ENCODE peak calls at places on chromosome 4, in four cellular contexts. W is neural progenitor cell, V is right atrium auricular region, Y is cardiac muscle cell. J is an unnamed sample. For H3K4me1, the result is how much of the 10 kb centered on the place peaks cover.

GRCh38 chr4:139791681-139792080 is 126.1 kb downstream of the MGST2 start:
- DNase-seq in W (no peak), V (no peak), Y (no peak), J (no peak)

GRCh38 chr4:145101091-145101490 is 3.0 kb downstream of the ABCE1 start:
- DNase-seq in W (no peak), V (no peak), Y (peak), J (no peak)

GRCh38 chr4:20603671-20604313 is 96.5 kb upstream of the PACRGL start:
- DNase-seq in W (no peak), V (no peak), Y (peak), J (no peak)

GRCh38 chr4:37383579-37384229 is 139.2 kb downstream of the NWD2 start:
- DNase-seq in W (peak), V (no peak), Y (peak), J (no peak)

GRCh38 chr4:109912706-109913621 is at the start of gene EGF:
- DNase-seq in W (peak), V (no peak), Y (peak), J (peak)

GRCh38 chr4:34417160-34417559 is 1827.2 kb downstream of the ARAP2 start:
- DNase-seq in W (no peak), V (no peak), Y (no peak), J (no peak)

GRCh38 chr4:7371122-7371941 is 63.4 kb downstream of the PSAPL1 start:
- DNase-seq in W (no peak), V (no peak), Y (peak), J (no peak)

GRCh38 chr4:97942137-97942536 is 201.1 kb downstream of the STPG2 start:
- DNase-seq in W (no peak), V (no peak), Y (no peak), J (no peak)

GRCh38 chr4:137892134-137892533 is 350.0 kb downstream of the SLC7A11 start:
- DNase-seq in W (no peak), V (no peak), Y (peak), J (no peak)
- H3K27ac ChIP-seq in W (no peak), V (no peak), Y (no peak), J (no peak)

GRCh38 chr4:57043304-57044251 is 64.9 kb downstream of the POLR2B start:
- DNase-seq in W (no peak), V (no peak), Y (peak), J (no peak)
- H3K4me1 ChIP-seq in W (under half), V (under half), Y (under half), J (under half)

GRCh38 chr4:63728480-63729177 is 680.6 kb downstream of the TECRL start:
- DNase-seq in W (peak), V (no peak), Y (no peak), J (no peak)

GRCh38 chr4:63729519-63729918 is 679.7 kb downstream of the TECRL start:
- DNase-seq in W (no peak), V (no peak), Y (no peak), J (no peak)
- H3K27ac ChIP-seq in W (peak), V (no peak), Y (peak), J (no peak)

GRCh38 chr4:94530073-94530472 is 78.3 kb downstream of the PDLIM5 start:
- DNase-seq in W (no peak), V (no peak), Y (no peak), J (no peak)

GRCh38 chr4:94527556-94528233 is 76.0 kb downstream of the PDLIM5 start:
- DNase-seq in W (no peak), V (no peak), Y (no peak), J (no peak)

GRCh38 chr4:94532016-94532789 is 80.5 kb downstream of the PDLIM5 start:
- DNase-seq in W (no peak), V (no peak), Y (peak), J (no peak)

GRCh38 chr4:94525993-94526740 is 74.4 kb downstream of the PDLIM5 start:
- DNase-seq in W (no peak), V (no peak), Y (peak), J (no peak)

DNA sequence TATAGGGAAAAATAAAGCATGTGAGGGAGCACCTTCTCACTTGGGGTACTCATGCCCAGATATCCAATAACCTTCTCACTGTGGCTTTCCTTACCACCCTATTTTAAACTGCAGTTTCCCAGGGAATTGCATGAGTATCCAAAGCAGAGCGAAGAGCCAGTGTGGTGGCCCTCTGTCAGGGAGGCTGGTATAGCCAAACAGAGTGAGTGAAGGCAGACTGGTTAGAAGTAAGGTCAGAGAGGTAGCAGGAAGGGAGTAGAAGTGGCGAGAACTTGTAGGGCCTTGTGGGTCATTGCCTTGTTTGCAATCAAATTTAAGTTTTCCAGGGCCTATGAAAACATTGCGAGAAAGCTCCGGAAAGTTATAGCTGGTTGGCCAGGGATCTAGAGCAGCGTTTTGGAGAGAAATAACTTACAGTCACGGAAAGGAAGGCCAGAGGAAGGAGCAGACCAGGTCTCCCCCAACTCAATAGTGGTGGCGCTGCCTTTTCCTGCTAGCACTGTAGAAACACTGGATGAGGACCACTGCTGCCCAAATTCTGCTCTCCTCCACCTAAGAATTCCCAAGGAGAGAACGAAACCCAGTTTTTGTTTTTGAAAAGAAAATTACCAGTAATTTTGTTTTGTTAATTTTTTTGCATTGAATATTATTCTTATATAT is 77.2 kb downstream of the PDLIM5 start:
- DNase-seq in W (no peak), V (no peak), Y (no peak), J (no peak)
- H3K4me1 ChIP-seq in W (under half), V (under half), Y (half or more), J (under half)

GRCh38 chr4:15488658-15489470 is 19.2 kb downstream of the CC2D2A start:
- DNase-seq in W (no peak), V (no peak), Y (peak), J (no peak)
- H3K27ac ChIP-seq in W (no peak), V (peak), Y (no peak), J (no peak)

DNA sequence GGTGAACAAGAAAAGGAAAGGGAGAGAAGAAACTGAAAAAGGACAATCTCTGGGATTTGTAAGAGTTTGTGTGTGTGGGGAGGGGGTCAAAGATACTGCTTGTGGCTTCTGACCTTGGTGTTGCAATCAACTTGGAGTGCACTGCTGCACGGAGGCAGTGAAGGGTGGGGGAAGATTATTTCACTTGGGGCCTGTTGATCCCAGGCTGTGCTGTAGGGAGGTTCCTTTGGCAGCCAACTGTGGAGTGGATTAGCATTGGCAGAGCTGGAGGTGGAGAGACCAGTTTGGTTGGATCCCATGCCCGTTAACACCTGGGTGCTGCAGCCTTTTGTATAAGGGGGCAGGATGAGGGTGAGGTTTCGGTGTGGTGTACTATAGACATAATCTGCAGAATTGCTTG is 38.2 kb downstream of the AFF1 start:
- DNase-seq in W (no peak), V (no peak), Y (peak), J (peak)
- H3K4me1 ChIP-seq in W (under half), V (under half), Y (under half), J (under half)